ENCODE peak calls at places on chromosomes 5 and 9, in four cellular contexts. W, Y, T and C are unnamed samples.

GRCh38 chr5:32760091-32760509 is 49.0 kb downstream of the NPR3 start:
- DNase-seq in W (no peak), Y (peak; percentile 66), T (no peak), C (no peak)

GRCh38 chr5:15525679-15526275 is 25.8 kb downstream of the FBXL7 start:
- DNase-seq in W (no peak), Y (no peak), T (no peak), C (no peak)

GRCh38 chr5:146338774-146339714 is at the start of gene POU4F3:
- DNase-seq in W (no peak), Y (no peak), T (no peak), C (no peak)

GRCh38 chr9:113463418-113464285 is at the start of gene RGS3:
- DNase-seq in W (no peak), Y (no peak), T (peak; percentile 88), C (no peak)

GRCh38 chr5:133669472-133669871 is 57.1 kb upstream of the FSTL4 start:
- DNase-seq in W (no peak), Y (no peak), T (no peak), C (no peak)

GRCh38 chr9:109926321-109926959 is 146.4 kb downstream of the PALM2AKAP2 start:
- DNase-seq in W (peak; percentile 38), Y (no peak), T (no peak), C (no peak)

GRCh38 chr5:143261748-143262392 is 141.6 kb downstream of the NR3C1 start:
- DNase-seq in W (no peak), Y (no peak), T (no peak), C (peak; percentile 30)

GRCh38 chr9:70324963-70325362 is 66.2 kb downstream of the SMC5 start:
- DNase-seq in W (no peak), Y (no peak), T (no peak), C (no peak)

GRCh38 chr5:136036991-136037705 is 8.4 kb downstream of the TGFBI start:
- DNase-seq in W (peak; percentile 10), Y (no peak), T (no peak), C (peak; percentile 63)

GRCh38 chr9:106886111-106887046 is 23.4 kb downstream of the ZNF462 start:
- DNase-seq in W (no peak), Y (no peak), T (no peak), C (no peak)

GRCh38 chr9:129640871-129641750 is 840 bp downstream of the ASB6 start:
- DNase-seq in W (no peak), Y (no peak), T (no peak), C (peak; percentile 48)

GRCh38 chr5:7828269-7828668 is 22.7 kb downstream of the CFAP90 start:
- DNase-seq in W (no peak), Y (no peak), T (peak; percentile 77), C (no peak)

GRCh38 chr9:130137870-130138653 is 34.1 kb upstream of the NCS1 start:
- DNase-seq in W (no peak), Y (no peak), T (peak; percentile 54), C (no peak)

GRCh38 chr9:114213566-114213965 is 58.2 kb downstream of the COL27A1 start:
- DNase-seq in W (no peak), Y (no peak), T (no peak), C (no peak)

GRCh38 chr9:104094534-104095020 is 468 bp downstream of the SMC2 start:
- DNase-seq in W (no peak), Y (no peak), T (no peak), C (no peak)

GRCh38 chr5:38827525-38827924 is 18.3 kb upstream of the OSMR start:
- DNase-seq in W (no peak), Y (no peak), T (no peak), C (no peak)

GRCh38 chr5:96335873-96336272 is 97.2 kb downstream of the PCSK1 start:
- DNase-seq in W (peak; percentile 2), Y (no peak), T (no peak), C (peak; percentile 5)

GRCh38 chr9:114348906-114349482 is 19.3 kb downstream of the ORM2 start:
- DNase-seq in W (peak; percentile 85), Y (peak; percentile 18), T (peak; percentile 96), C (peak; percentile 99)

GRCh38 chr9:70390922-70391321 is 23.5 kb downstream of the KLF9 start:
- DNase-seq in W (no peak), Y (no peak), T (no peak), C (no peak)

GRCh38 chr9:90970603-90971002 is 169.0 kb downstream of the SYK start:
- DNase-seq in W (no peak), Y (no peak), T (no peak), C (no peak)

GRCh38 chr5:55546991-55547390 is 12.2 kb upstream of the PLPP1 start:
- DNase-seq in W (no peak), Y (no peak), T (no peak), C (no peak)

GRCh38 chr5:86546050-86546449 is 71.7 kb upstream of the COX7C start:
- DNase-seq in W (no peak), Y (no peak), T (no peak), C (no peak)

GRCh38 chr5:132001647-132002561 is 9.6 kb downstream of the ACSL6 start:
- DNase-seq in W (no peak), Y (no peak), T (no peak), C (no peak)

GRCh38 chr9:12631866-12632265 is 61.3 kb upstream of the TYRP1 start:
- DNase-seq in W (no peak), Y (no peak), T (no peak), C (no peak)

GRCh38 chr5:92543246-92543645 is 1037.8 kb downstream of the NR2F1-AS1 start:
- DNase-seq in W (no peak), Y (no peak), T (no peak), C (no peak)

GRCh38 chr9:91033802-91034201 is 232.2 kb downstream of the SYK start:
- DNase-seq in W (peak; percentile 54), Y (no peak), T (no peak), C (peak; percentile 79)

GRCh38 chr5:63820557-63820956 is 141.7 kb downstream of the HTR1A start:
- DNase-seq in W (no peak), Y (no peak), T (no peak), C (no peak)

GRCh38 chr5:40842351-40842750 is 1.2 kb downstream of the CARD6 start:
- DNase-seq in W (no peak), Y (no peak), T (no peak), C (no peak)

GRCh38 chr5:17257705-17258273 is 40.4 kb downstream of the BASP1 start:
- DNase-seq in W (peak; percentile 39), Y (no peak), T (no peak), C (no peak)

GRCh38 chr5:38557309-38557710 is 864 bp upstream of the LIFR start:
- DNase-seq in W (no peak), Y (no peak), T (peak; percentile 27), C (no peak)

GRCh38 chr9:133944746-133945135 is 47.4 kb downstream of the VAV2 start:
- DNase-seq in W (no peak), Y (no peak), T (no peak), C (no peak)

GRCh38 chr5:55232194-55232984 is 1.0 kb downstream of the CCNO start:
- DNase-seq in W (peak; percentile 40), Y (no peak), T (no peak), C (no peak)

GRCh38 chr5:32708949-32709348 is 2.2 kb upstream of the NPR3 start:
- DNase-seq in W (no peak), Y (no peak), T (no peak), C (peak; percentile 8)

GRCh38 chr9:21830589-21830988 is 28.2 kb downstream of the MTAP start:
- DNase-seq in W (no peak), Y (no peak), T (no peak), C (no peak)

GRCh38 chr5:109164001-109164400 is 245.8 kb downstream of the PJA2 start:
- DNase-seq in W (peak; percentile 40), Y (no peak), T (no peak), C (no peak)

GRCh38 chr5:176530406-176530982 is 6.7 kb downstream of the RNF44 start:
- DNase-seq in W (no peak), Y (no peak), T (no peak), C (no peak)

GRCh38 chr9:110103257-110103656 is 104.7 kb downstream of the C9orf152 start:
- DNase-seq in W (no peak), Y (no peak), T (no peak), C (no peak)

GRCh38 chr9:129888809-129889460 is 53.7 kb downstream of the USP20 start:
- DNase-seq in W (no peak), Y (no peak), T (no peak), C (peak; percentile 76)

GRCh38 chr9:126615251-126615790 is 1.6 kb downstream of the LMX1B start:
- DNase-seq in W (peak; percentile 49), Y (no peak), T (no peak), C (peak; percentile 54)

GRCh38 chr5:1655496-1656270 is 131.9 kb upstream of the LPCAT1 start:
- DNase-seq in W (no peak), Y (no peak), T (no peak), C (no peak)

DNA sequence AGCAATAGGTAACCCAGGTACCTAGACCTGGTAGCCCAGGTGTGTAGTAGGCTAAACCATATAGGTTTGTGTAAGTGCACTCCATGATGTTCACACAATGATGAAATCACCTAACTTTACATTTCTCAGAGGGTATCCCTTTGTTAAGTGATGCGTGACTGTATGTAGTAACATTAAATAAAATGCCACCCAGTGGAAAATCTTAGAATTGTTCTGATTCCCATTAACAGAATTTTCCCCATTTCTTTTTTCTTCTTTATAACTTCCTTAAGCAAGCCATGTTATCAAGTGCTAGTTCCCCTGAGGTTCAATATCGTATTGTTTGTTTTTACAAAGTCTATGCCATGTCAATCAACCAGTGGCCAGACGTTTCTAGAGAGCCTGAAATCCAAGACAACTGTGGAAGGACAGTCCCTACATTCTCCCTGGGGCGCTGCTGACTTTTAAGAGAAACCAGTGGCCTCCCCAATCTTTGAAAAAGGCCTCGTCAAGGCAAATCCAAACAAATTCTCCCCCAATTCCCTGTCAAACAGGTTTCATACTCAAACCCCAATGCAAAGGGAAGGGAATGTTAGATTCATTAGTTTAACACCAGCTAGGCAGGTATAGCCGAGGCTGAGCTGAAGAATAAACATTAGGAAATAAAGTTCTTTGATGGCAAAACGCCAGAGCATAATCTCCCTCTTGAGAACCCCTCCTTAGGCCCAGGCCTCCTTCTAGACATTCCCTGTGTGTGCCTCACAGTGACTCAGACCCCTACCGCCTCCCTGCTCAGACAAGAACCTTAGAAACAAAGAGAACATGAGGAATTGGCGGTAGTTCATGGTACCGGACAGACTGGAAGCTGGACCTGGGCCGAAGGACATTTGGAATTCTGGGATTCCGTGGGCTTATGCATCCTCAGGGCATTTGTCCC is 198.7 kb downstream of the GNA14 start:
- DNase-seq in W (no peak), Y (no peak), T (peak; percentile 78), C (no peak)
- TF ChIP-seq CTCF in W (no peak), Y (no peak), T (no peak), C (no peak)

GRCh38 chr5:73135429-73136276 is 15.3 kb downstream of the TMEM171 start:
- DNase-seq in W (no peak), Y (no peak), T (no peak), C (no peak)
- TF ChIP-seq CTCF in W (peak; percentile 16), Y (peak; percentile 70), T (no peak), C (peak; percentile 44)

GRCh38 chr5:163269624-163270023 is 167.8 kb upstream of the CCNG1 start:
- DNase-seq in W (no peak), Y (no peak), T (no peak), C (no peak)
- TF ChIP-seq CTCF in W (no peak), Y (peak; percentile 49), T (no peak), C (no peak)

GRCh38 chr5:167244583-167244982 is 1046.9 kb upstream of the WWC1 start:
- DNase-seq in W (no peak), Y (no peak), T (no peak), C (no peak)
- TF ChIP-seq CTCF in W (no peak), Y (peak; percentile 43), T (no peak), C (no peak)